ENCODE peak calls at places on chromosomes 5 and 9, in four cellular contexts. J is GM23338, B is PC-9, Q is PC-3. Z is an unnamed sample.

GRCh38 chr5:143557061-143557818 is 153.8 kb upstream of the NR3C1 start:
- DNase-seq in J (no peak), Q (peak; percentile 16), B (no peak), Z (no peak)

GRCh38 chr5:68711311-68712200 is 382.3 kb upstream of the SLC30A5 start:
- DNase-seq in B (no peak), J (no peak), Q (no peak), Z (peak; percentile 53)

GRCh38 chr5:117999939-118000549 is 988.3 kb downstream of the DTWD2 start:
- DNase-seq in Q (no peak), B (no peak), J (no peak), Z (no peak)

GRCh38 chr9:123860603-123861002 is 69.3 kb downstream of the DENND1A start:
- DNase-seq in Q (no peak), B (no peak), J (no peak), Z (no peak)

GRCh38 chr9:98995059-98995665 is 51.5 kb downstream of the COL15A1 start:
- DNase-seq in J (no peak), Q (no peak), B (no peak), Z (peak; percentile 69)

GRCh38 chr9:72538926-72539702 is 17.7 kb downstream of the TMC1 start:
- DNase-seq in Q (no peak), J (no peak), B (no peak), Z (no peak)

GRCh38 chr9:109248133-109248581 is 72.7 kb downstream of the EPB41L4B start:
- DNase-seq in J (no peak), B (no peak), Q (no peak), Z (peak; percentile 66)

GRCh38 chr5:113524927-113525326 is 11.4 kb downstream of the YTHDC2 start:
- DNase-seq in Q (no peak), J (no peak), B (no peak), Z (no peak)

GRCh38 chr5:99022250-99022649 is 93.4 kb upstream of the CHD1 start:
- DNase-seq in J (no peak), B (no peak), Q (no peak), Z (no peak)

GRCh38 chr5:175854231-175855040 is 16.9 kb upstream of the CPLX2 start:
- DNase-seq in B (peak; percentile 62), J (no peak), Q (no peak), Z (no peak)

GRCh38 chr5:81749562-81750307 is 1.2 kb downstream of the SSBP2 start:
- DNase-seq in B (peak; percentile 17), Q (no peak), J (peak; percentile 65), Z (peak; percentile 77)

GRCh38 chr5:174412941-174413340 is 311.4 kb upstream of the MSX2 start:
- DNase-seq in B (no peak), Q (no peak), J (no peak), Z (no peak)

GRCh38 chr5:124103671-124104070 is 591.7 kb downstream of the CSNK1G3 start:
- DNase-seq in B (no peak), J (no peak), Q (peak; percentile 84), Z (peak; percentile 51)

GRCh38 chr5:10590226-10591047 is 26.6 kb downstream of the ANKRD33B start:
- DNase-seq in Q (peak; percentile 93), J (peak; percentile 88), B (peak; percentile 75), Z (peak; percentile 88)

GRCh38 chr5:53246042-53246836 is 136.7 kb upstream of the MOCS2 start:
- DNase-seq in Q (peak; percentile 69), B (peak; percentile 8), J (no peak), Z (no peak)

GRCh38 chr5:172065431-172066065 is 59.1 kb upstream of the FBXW11 start:
- DNase-seq in B (peak; percentile 20), J (no peak), Q (no peak), Z (peak; percentile 73)

GRCh38 chr5:172446336-172447051 is 7.8 kb downstream of the SH3PXD2B start:
- DNase-seq in Q (no peak), B (no peak), J (no peak), Z (peak; percentile 74)

DNA sequence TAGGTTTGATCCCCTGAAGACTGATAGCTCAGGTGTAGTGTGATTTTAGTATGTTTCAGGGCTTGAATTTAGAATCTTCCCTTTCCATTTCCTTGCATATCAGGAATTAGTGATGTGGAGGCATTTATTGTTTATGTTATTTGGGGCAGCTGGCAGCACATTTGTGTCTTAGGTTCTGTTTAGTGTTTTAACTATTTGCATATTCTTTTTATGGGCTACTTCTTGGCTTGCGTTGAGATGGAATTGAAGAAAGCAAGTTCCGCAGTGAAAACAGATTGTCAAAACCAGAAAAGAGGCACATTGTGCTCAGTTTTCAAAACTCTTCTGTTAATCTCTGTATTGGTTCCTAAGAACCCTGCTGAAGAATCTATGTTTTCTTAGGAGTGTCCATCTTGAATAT is 80.3 kb downstream of the ZSWIM6 start:
- DNase-seq in J (no peak), Q (no peak), B (no peak), Z (no peak)
- H4K20me1 ChIP-seq in J (no peaks in the 10 kb centered on the region), Q (no peaks in the 10 kb centered on the region), B (peaks cover 2% of the 10 kb centered on the region), Z (peaks cover 29% of the 10 kb centered on the region)

GRCh38 chr5:150043657-150044333 is 42.6 kb downstream of the CSF1R start:
- DNase-seq in J (no peak), B (no peak), Q (no peak), Z (peak; percentile 44)

GRCh38 chr5:150046031-150046430 is 40.3 kb downstream of the CSF1R start:
- DNase-seq in Q (no peak), B (no peak), J (no peak), Z (no peak)

GRCh38 chr5:150044712-150045111 is 41.6 kb downstream of the CSF1R start:
- DNase-seq in J (no peak), B (no peak), Q (no peak), Z (peak; percentile 44)

GRCh38 chr5:150045512-150045911 is 40.8 kb downstream of the CSF1R start:
- DNase-seq in B (no peak), J (peak; percentile 46), Q (no peak), Z (no peak)

DNA sequence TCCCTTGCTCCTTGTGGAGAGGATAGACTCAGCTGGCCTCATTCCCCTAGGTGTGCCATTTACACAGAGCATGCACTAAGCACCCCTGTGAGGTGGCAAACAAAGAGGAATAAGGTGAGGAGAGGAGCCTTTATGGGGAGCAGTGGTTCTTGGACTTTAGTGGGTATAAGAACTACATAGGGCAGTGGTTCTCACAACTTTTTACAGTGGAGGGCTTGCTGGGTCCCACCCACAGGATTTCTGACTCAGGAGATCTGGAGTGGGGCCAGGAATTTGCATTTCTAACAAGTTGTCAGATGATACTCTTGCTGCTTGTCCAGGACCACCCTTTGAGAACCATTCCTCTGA is 42.0 kb downstream of the CSF1R start:
- DNase-seq in J (no peak), B (no peak), Q (peak; percentile 46), Z (peak; percentile 85)
- H4K20me1 ChIP-seq in J (peaks cover 11% of the 10 kb centered on the region), B (peaks cover 4% of the 10 kb centered on the region), Q (no peaks in the 10 kb centered on the region), Z (no peaks in the 10 kb centered on the region)

GRCh38 chr9:137703842-137704508 is 85.2 kb downstream of the EHMT1 start:
- DNase-seq in Q (no peak), J (no peak), B (no peak), Z (peak; percentile 91)

GRCh38 chr9:137707361-137707760 is 88.6 kb downstream of the EHMT1 start:
- DNase-seq in B (no peak), Q (no peak), J (no peak), Z (peak; percentile 13)

GRCh38 chr9:137705443-137705863 is 86.6 kb downstream of the EHMT1 start:
- DNase-seq in J (no peak), B (no peak), Q (no peak), Z (peak; percentile 10)

GRCh38 chr9:137708590-137709284 is 89.9 kb downstream of the EHMT1 start:
- DNase-seq in Q (no peak), B (no peak), J (no peak), Z (peak; percentile 59)

GRCh38 chr9:137705906-137706305 is 87.1 kb downstream of the EHMT1 start:
- DNase-seq in J (peak; percentile 35), Q (no peak), B (no peak), Z (no peak)
- H4K20me1 ChIP-seq in J (peaks cover 45% of the 10 kb centered on the region), Q (no peaks in the 10 kb centered on the region), B (peaks cover 42% of the 10 kb centered on the region), Z (peaks cover 56% of the 10 kb centered on the region)

DNA sequence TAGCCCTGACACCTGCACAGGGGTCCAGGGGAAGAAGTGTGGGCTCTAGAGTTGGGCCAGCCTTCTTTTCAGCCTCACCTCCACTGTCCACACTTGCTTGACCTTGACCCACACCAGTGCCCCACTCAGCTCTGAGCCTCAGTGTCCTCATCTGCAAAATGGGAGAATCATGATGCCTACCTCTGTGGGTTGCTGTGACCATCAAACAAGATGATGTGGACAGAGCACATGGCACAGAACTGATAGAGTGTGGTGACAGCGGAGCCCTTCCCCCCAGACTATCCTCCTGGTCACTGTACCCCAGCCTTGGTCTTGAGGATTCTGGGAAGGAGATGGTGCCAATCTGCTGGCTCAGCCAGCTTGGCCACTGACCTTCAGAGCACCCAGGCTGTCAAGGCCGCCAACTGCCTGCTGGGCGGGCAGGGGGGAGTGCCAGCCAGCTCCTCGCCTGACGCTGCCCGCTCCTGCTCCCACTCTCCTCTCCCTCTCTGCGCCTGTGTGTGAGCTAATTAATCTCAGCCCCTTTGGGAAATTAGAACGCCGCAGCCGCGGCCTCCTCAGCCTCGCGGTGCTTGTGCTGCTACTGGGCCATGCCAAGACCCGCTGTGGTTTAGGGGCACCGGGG is 16.7 kb downstream of the CXXC5 start:
- DNase-seq in Q (no peak), J (no peak), B (no peak), Z (no peak)
- H4K20me1 ChIP-seq in Q (no peaks in the 10 kb centered on the region), J (peaks cover 77% of the 10 kb centered on the region), B (peaks cover 34% of the 10 kb centered on the region), Z (peaks cover 55% of the 10 kb centered on the region)

GRCh38 chr9:89699646-89700045 is 94.8 kb downstream of the GADD45G start:
- DNase-seq in Q (no peak), J (no peak), B (no peak), Z (no peak)

GRCh38 chr9:89701221-89701798 is 96.5 kb downstream of the GADD45G start:
- DNase-seq in B (no peak), J (no peak), Q (no peak), Z (no peak)

GRCh38 chr9:89695441-89695891 is 90.7 kb downstream of the GADD45G start:
- DNase-seq in Q (no peak), B (no peak), J (peak; percentile 80), Z (no peak)

GRCh38 chr9:89696780-89697179 is 92.0 kb downstream of the GADD45G start:
- DNase-seq in J (no peak), B (no peak), Q (no peak), Z (no peak)

DNA sequence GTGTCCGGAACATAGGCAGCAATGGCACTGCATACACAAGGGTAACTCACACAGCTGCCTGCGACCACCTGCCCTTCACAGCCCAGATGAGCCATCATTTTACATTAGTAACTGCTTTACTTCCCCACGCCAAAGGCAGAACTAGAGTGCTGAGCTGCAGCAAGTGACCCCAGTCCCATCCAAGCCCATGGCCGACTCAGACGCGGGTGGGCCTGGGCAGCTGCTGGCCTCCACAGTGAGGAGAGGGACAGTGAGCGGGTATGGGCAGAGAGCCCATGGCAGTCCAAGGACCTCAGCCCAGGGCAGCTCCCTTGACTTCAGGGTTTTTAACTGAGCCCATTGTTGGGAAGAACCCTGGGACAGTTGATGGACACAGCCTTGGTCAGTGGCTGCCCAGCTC is 93.8 kb downstream of the GADD45G start:
- DNase-seq in Q (no peak), J (no peak), B (no peak), Z (no peak)
- H4K20me1 ChIP-seq in Q (no peaks in the 10 kb centered on the region), J (no peaks in the 10 kb centered on the region), B (no peaks in the 10 kb centered on the region), Z (no peaks in the 10 kb centered on the region)

DNA sequence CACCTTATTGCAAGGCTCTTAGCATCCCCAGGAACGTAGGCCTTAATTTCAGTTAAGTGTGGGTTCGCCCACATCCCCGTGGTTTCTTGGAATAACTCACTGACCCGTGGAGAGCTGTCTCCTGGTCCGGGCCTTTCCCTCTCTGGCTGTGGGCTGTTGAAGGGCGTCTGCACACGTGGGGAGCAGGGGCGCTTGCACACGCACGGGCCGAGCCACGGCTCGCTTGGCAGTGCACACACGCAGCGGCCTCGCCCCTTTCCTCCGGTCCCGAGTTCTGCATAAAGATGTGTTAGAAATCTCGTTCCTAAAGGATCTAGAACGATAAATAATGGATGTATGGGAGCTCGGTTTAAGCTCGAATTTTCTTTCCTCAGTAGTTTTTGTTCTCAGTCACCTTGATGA is 141.9 kb downstream of the PBX3 start:
- DNase-seq in J (no peak), Q (no peak), B (no peak), Z (peak; percentile 60)
- H4K20me1 ChIP-seq in J (peaks cover 5% of the 10 kb centered on the region), Q (peaks cover 6% of the 10 kb centered on the region), B (no peaks in the 10 kb centered on the region), Z (peaks cover 8% of the 10 kb centered on the region)

GRCh38 chr9:136051568-136052432 is 43.3 kb downstream of the NACC2 start:
- DNase-seq in Q (peak; percentile 88), B (peak; percentile 92), J (peak; percentile 91), Z (peak; percentile 99)
- H4K20me1 ChIP-seq in Q (no peaks in the 10 kb centered on the region), B (peaks cover 4% of the 10 kb centered on the region), J (no peaks in the 10 kb centered on the region), Z (peaks cover 28% of the 10 kb centered on the region)

Z was measured in osteoblast.